ENCODE peak calls at places on chromosomes 7 and 10, in four cellular contexts. T, D, J and S are unnamed samples.

GRCh38 chr10:83212632-83213349 is 926.5 kb upstream of the GHITM start:
- DNase-seq in J (no peak), T (no peak), D (no peak), S (peak)

GRCh38 chr10:113844091-113844490 is 9.8 kb downstream of the DCLRE1A start:
- DNase-seq in T (no peak), J (no peak), D (no peak), S (no peak)

GRCh38 chr7:128128401-128128800 is 97.2 kb upstream of the LRRC4 start:
- DNase-seq in J (no peak), D (no peak), T (no peak), S (no peak)

GRCh38 chr10:22427101-22427500 is 81.8 kb downstream of the SPAG6 start:
- DNase-seq in D (peak), J (no peak), T (no peak), S (peak)

GRCh38 chr7:24572421-24573007 is 738 bp upstream of the PALS2 start:
- DNase-seq in J (peak), D (peak), T (no peak), S (peak)

GRCh38 chr7:45017253-45017652 is 17.3 kb downstream of the CCM2 start:
- DNase-seq in T (no peak), J (no peak), D (no peak), S (no peak)

GRCh38 chr10:33937987-33938386 is 603.5 kb upstream of the NRP1 start:
- DNase-seq in T (no peak), D (no peak), J (no peak), S (peak)

GRCh38 chr10:33334839-33335549 is 527 bp upstream of the NRP1 start:
- DNase-seq in D (peak), T (peak), J (peak), S (peak)

GRCh38 chr7:12064716-12065115 is 146.4 kb upstream of the TMEM106B start:
- DNase-seq in J (no peak), D (no peak), T (no peak), S (no peak)

GRCh38 chr7:52747817-52748216 is 287.6 kb upstream of the POM121L12 start:
- DNase-seq in D (no peak), J (no peak), T (no peak), S (no peak)

GRCh38 chr10:113027574-113028392 is 77.7 kb downstream of the TCF7L2 start:
- DNase-seq in D (no peak), T (peak), J (no peak), S (no peak)

GRCh38 chr10:70283445-70284399 is at the start of gene NPFFR1:
- DNase-seq in D (no peak), J (no peak), T (peak), S (no peak)

GRCh38 chr7:83547526-83547925 is 101.4 kb downstream of the SEMA3E start:
- DNase-seq in D (peak), J (peak), T (no peak), S (peak)

GRCh38 chr10:10865913-10866312 is 151.8 kb upstream of the CELF2 start:
- DNase-seq in T (no peak), D (no peak), J (no peak), S (no peak)

GRCh38 chr10:116274141-116274861 is 1.3 kb upstream of the GFRA1 start:
- DNase-seq in J (peak), D (no peak), T (peak), S (no peak)

GRCh38 chr7:22969010-22969431 is 44.9 kb downstream of the HYCC1 start:
- DNase-seq in T (no peak), J (no peak), D (no peak), S (no peak)

GRCh38 chr10:24207781-24208611 is 942 bp upstream of the KIAA1217 start:
- DNase-seq in J (peak), D (no peak), T (peak), S (peak)

GRCh38 chr7:133110312-133110711 is 28.4 kb upstream of the CHCHD3 start:
- DNase-seq in J (no peak), D (no peak), T (no peak), S (no peak)